ENCODE peak calls at places on chromosome 11, in five cellular contexts. E is omental fat pad, G is fibroblast of the conjunctiva, X is erythroblast, K is adipocyte. J is an unnamed sample.

GRCh38 chr11:67415501-67416304 is at the start of gene CARNS1:
- DNase-seq in E (no peak), G (no peak), X (peak; percentile 50), K (peak; percentile 33), J (no peak)

GRCh38 chr11:125082611-125083311 is 19.7 kb downstream of the SLC37A2 start:
- DNase-seq in E (no peak), G (no peak), X (no peak), K (peak; percentile 79), J (no peak)

GRCh38 chr11:22752908-22753310 is 76.7 kb downstream of the SVIP start:
- DNase-seq in E (no peak), G (no peak), X (no peak), K (no peak), J (no peak)

GRCh38 chr11:118080296-118080695 is 3.4 kb downstream of the TMPRSS4 start:
- DNase-seq in E (no peak), G (no peak), X (no peak), K (no peak), J (no peak)

GRCh38 chr11:6557063-6557462 is 46.4 kb downstream of the RRP8 start:
- DNase-seq in E (no peak), G (no peak), X (no peak), K (no peak), J (no peak)

GRCh38 chr11:16154715-16155396 is 201.5 kb downstream of the SOX6 start:
- DNase-seq in E (no peak), G (no peak), X (no peak), K (no peak), J (no peak)

GRCh38 chr11:2844116-2844515 is 41.5 kb downstream of the CDKN1C start:
- DNase-seq in E (no peak), G (no peak), X (no peak), K (no peak), J (no peak)

GRCh38 chr11:126647735-126648134 is 292.2 kb downstream of the ST3GAL4 start:
- DNase-seq in E (no peak), G (peak; percentile 62), X (no peak), K (peak; percentile 83), J (no peak)

GRCh38 chr11:35040221-35040942 is 98.6 kb upstream of the CD44 start:
- DNase-seq in E (no peak), G (peak; percentile 74), X (peak; percentile 51), K (peak; percentile 29), J (no peak)